ENCODE peak calls at places on chromosomes 16 and 17, in ten cellular contexts. F is CD8-positive, alpha-beta T cell; J is mammary epithelial cell; Q is heart right ventricle; Y is psoas muscle; S is lung; V is adrenal gland; C is fibroblast of lung; K is small intestine; A is CD4-positive, CD25-positive, alpha-beta regulatory T cell. L is an unnamed sample. For H3K36me3, the result is how much of the 10 kb centered on the place peaks cover.

GRCh38 chr17:3400008-3400407 is 1.8 kb upstream of the OR1E1 start:
- DNase-seq in F (no peak), J (no peak), Q (no peak), Y (no peak), S (no peak), V (no peak), C (no peak), K (no peak), A (no peak), L (no peak)

GRCh38 chr16:3188925-3189825 is 1.2 kb downstream of the OR1F1 start:
- DNase-seq in F (no peak), J (peak), Q (no peak), Y (no peak), S (no peak), V (no peak), C (peak), K (no peak), A (no peak), L (no peak)

GRCh38 chr17:50630524-50631194 is 4.0 kb upstream of the ABCC3 start:
- DNase-seq in F (peak), J (peak), Q (peak), Y (no peak), S (peak), V (peak), C (no peak), K (peak), A (peak), L (no peak)

GRCh38 chr17:794876-795275 is 12.7 kb downstream of the MRM3 start:
- DNase-seq in F (peak), J (peak), Q (peak), Y (peak), S (peak), V (peak), C (peak), K (peak), A (peak), L (peak)

GRCh38 chr17:10018461-10018891 is 113.4 kb upstream of the RCVRN start:
- DNase-seq in F (no peak), J (no peak), Q (no peak), Y (no peak), S (no peak), V (no peak), C (no peak), K (no peak), A (no peak), L (no peak)

GRCh38 chr17:70006159-70006558 is 68.9 kb upstream of the KCNJ16 start:
- DNase-seq in F (no peak), J (no peak), Q (no peak), Y (no peak), S (no peak), V (no peak), C (peak), K (no peak), A (no peak), L (no peak)

GRCh38 chr17:44002141-44002848 is 2.1 kb upstream of the NAGS start:
- DNase-seq in F (no peak), J (peak), Q (no peak), Y (no peak), S (no peak), V (no peak), C (peak), K (no peak), A (no peak), L (no peak)

GRCh38 chr16:85232369-85233142 is 120.3 kb upstream of the CIBAR2 start:
- DNase-seq in F (no peak), J (no peak), Q (no peak), Y (no peak), S (no peak), V (no peak), C (no peak), K (no peak), A (no peak), L (no peak)

GRCh38 chr17:6487243-6488007 is 43.2 kb downstream of the PIMREG start:
- DNase-seq in F (no peak), J (no peak), Q (no peak), Y (no peak), S (no peak), V (no peak), C (no peak), K (no peak), A (no peak), L (no peak)

GRCh38 chr17:61619953-61620352 is 28.9 kb upstream of the NACA2 start:
- DNase-seq in F (no peak), J (no peak), Q (no peak), Y (no peak), S (no peak), V (no peak), C (no peak), K (no peak), A (no peak), L (no peak)

GRCh38 chr16:66712512-66712911 is 16.0 kb upstream of the CMTM4 start:
- DNase-seq in F (no peak), J (no peak), Q (no peak), Y (no peak), S (no peak), V (no peak), C (no peak), K (no peak), A (no peak), L (no peak)

GRCh38 chr17:30449480-30449879 is 27.7 kb upstream of the GOSR1 start:
- DNase-seq in F (no peak), J (no peak), Q (peak), Y (no peak), S (no peak), V (no peak), C (peak), K (no peak), A (no peak), L (no peak)

GRCh38 chr17:14058051-14058450 is 11.3 kb upstream of the COX10 start:
- DNase-seq in F (no peak), J (no peak), Q (no peak), Y (no peak), S (no peak), V (no peak), C (peak), K (no peak), A (no peak), L (no peak)

GRCh38 chr17:11240841-11241610 is at the start of gene SHISA6:
- DNase-seq in F (no peak), J (no peak), Q (no peak), Y (peak), S (no peak), V (no peak), C (no peak), K (no peak), A (no peak), L (no peak)

GRCh38 chr17:10234033-10234432 is 35.6 kb upstream of the GAS7 start:
- DNase-seq in F (no peak), J (no peak), Q (no peak), Y (no peak), S (no peak), V (no peak), C (no peak), K (no peak), A (no peak), L (no peak)

GRCh38 chr16:54361813-54362212 is 75.2 kb upstream of the IRX3 start:
- DNase-seq in F (no peak), J (no peak), Q (no peak), Y (no peak), S (no peak), V (no peak), C (no peak), K (no peak), A (no peak), L (no peak)

GRCh38 chr17:77857306-77857555 is 101.3 kb upstream of the TNRC6C start:
- DNase-seq in F (no peak), J (no peak), Q (no peak), Y (no peak), S (no peak), V (no peak), C (no peak), K (no peak), A (no peak), L (no peak)

GRCh38 chr17:75178453-75178852 is 4.3 kb downstream of the SUMO2 start:
- DNase-seq in F (peak), J (no peak), Q (no peak), Y (no peak), S (no peak), V (no peak), C (no peak), K (no peak), A (no peak), L (no peak)

GRCh38 chr16:29011112-29011511 is 26.3 kb downstream of the LAT start:
- DNase-seq in F (no peak), J (no peak), Q (no peak), Y (no peak), S (no peak), V (no peak), C (no peak), K (no peak), A (no peak), L (no peak)

GRCh38 chr16:48194828-48195566 is 39.2 kb upstream of the ABCC12 start:
- DNase-seq in F (no peak), J (peak), Q (no peak), Y (no peak), S (no peak), V (no peak), C (peak), K (peak), A (no peak), L (no peak)

GRCh38 chr16:85894266-85894665 is 4.7 kb upstream of the IRF8 start:
- DNase-seq in F (no peak), J (no peak), Q (no peak), Y (no peak), S (no peak), V (no peak), C (no peak), K (peak), A (no peak), L (no peak)

GRCh38 chr16:66898207-66898606 is 17.9 kb downstream of the PDP2 start:
- DNase-seq in F (no peak), J (no peak), Q (no peak), Y (no peak), S (no peak), V (peak), C (peak), K (no peak), A (no peak), L (no peak)

GRCh38 chr16:19524866-19525723 is 1.4 kb downstream of the CCP110 start:
- DNase-seq in F (no peak), J (peak), Q (no peak), Y (no peak), S (no peak), V (no peak), C (peak), K (no peak), A (no peak), L (no peak)

GRCh38 chr16:60648260-60648659 is 1388.0 kb downstream of the CDH8 start:
- DNase-seq in F (no peak), J (peak), Q (no peak), Y (no peak), S (no peak), V (no peak), C (peak), K (no peak), A (no peak), L (no peak)

DNA sequence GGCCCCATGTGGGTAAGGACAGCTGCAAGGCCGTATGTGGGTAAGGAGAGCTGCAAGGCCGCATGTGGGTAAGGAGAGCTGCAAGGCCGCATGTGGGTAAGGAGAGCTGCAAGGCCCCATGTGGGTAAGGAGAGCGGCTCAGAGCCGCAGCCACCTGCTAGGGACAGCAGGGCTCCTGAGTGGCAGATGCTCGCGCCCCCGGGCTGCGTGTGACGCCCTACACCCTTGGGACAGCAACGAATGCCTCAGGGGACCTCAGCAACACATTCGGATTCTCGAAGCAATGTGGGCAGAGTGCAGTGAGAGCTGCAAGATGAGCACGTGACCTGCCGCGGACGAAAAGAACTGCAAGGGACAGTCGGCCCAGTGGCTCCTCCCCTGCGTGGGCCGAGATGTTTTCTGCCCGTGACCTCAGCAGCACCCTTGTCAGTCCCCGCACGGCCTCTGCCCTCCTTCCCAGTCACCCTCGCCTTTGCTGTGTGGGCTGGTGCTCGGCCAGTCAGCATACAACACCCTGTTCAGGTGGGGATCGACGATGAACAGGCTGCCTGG is 9.6 kb upstream of the SLC38A8 start:
- DNase-seq in F (no peak), J (no peak), Q (no peak), Y (no peak), S (no peak), V (no peak), C (no peak), K (no peak), A (no peak), L (no peak)
- H3K36me3 ChIP-seq in F (under half), J (under half), Q (half or more), Y (half or more), S (under half), V (under half), C (under half), K (under half), A (half or more), L (half or more)

DNA sequence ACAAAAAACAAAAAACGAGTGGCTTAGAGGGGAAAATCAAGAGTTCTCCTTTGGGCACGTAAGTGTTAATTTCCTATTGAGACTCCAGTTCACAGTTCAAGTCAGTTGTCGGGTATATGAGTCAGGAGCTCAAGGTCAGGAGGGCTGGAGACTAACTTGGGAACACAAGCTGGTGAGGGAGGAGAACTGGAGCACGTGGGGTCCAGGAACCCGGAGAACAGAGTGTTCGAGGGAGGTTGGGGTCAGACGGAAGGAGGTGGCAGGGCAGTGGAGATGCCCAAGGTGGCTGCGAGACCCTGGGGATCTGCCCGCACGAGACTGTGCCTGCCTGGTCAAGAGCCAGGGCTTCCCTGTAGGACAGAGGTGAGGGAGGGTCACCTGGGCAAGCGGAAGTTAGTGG is 12.0 kb downstream of the ALDH3A1 start:
- DNase-seq in F (no peak), J (no peak), Q (no peak), Y (no peak), S (no peak), V (no peak), C (no peak), K (peak), A (no peak), L (no peak)
- H3K36me3 ChIP-seq in F (under half), J (under half), Q (under half), Y (under half), S (under half), V (under half), C (under half), K (under half), A (under half), L (under half)

GRCh38 chr16:23479138-23479537 is 26.1 kb upstream of the COG7 start:
- DNase-seq in F (no peak), J (no peak), Q (no peak), Y (no peak), S (no peak), V (no peak), C (no peak), K (no peak), A (no peak), L (no peak)
- H3K36me3 ChIP-seq in F (under half), J (under half), Q (half or more), Y (half or more), S (under half), V (half or more), C (under half), K (under half), A (half or more), L (half or more)

DNA sequence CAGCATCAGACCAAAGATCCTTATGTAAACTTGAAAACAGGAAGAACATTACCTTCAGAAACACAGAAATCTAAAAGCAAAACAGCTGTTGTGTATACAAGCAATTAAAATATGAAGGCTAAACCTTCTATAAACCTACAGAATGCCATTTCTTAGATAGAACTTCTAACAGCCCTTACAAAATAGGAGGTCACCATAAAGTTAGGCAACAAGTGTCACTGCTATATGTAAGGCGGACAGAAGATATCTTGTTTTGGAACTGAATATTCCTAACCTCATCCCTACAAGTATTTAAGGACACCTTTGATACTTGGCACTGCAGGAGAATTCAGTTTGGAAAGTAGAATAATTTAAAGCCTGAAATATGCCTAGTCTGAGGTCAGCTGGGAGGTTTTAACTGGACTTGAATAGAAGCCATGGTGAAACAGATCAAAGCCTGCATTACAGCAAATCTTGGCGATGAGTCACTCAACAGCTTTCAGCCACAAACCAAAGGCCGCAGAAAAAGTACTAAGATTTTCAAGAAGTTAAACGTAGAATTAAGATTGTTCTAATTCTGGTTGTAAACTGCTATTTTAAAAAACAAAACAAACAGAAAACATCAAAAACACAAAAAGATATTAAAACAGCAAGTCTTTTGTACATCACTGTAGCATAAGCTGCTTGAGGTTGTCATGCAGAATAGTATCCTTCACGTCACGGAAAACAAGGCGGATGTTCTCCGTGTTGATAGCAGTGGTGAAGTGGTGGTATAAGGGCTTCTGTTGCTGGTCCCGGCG is 42.7 kb downstream of the GNA13 start:
- DNase-seq in F (peak), J (peak), Q (no peak), Y (no peak), S (no peak), V (no peak), C (peak), K (no peak), A (no peak), L (no peak)
- H3K36me3 ChIP-seq in F (under half), J (under half), Q (half or more), Y (under half), S (under half), V (under half), C (under half), K (under half), A (under half), L (under half)

GRCh38 chr17:40097087-40097486 is 3.3 kb downstream of the NR1D1 start:
- DNase-seq in F (no peak), J (no peak), Q (no peak), Y (no peak), S (no peak), V (peak), C (no peak), K (no peak), A (no peak), L (no peak)
- H3K36me3 ChIP-seq in F (under half), J (under half), Q (half or more), Y (half or more), S (under half), V (half or more), C (under half), K (under half), A (under half), L (half or more)

DNA sequence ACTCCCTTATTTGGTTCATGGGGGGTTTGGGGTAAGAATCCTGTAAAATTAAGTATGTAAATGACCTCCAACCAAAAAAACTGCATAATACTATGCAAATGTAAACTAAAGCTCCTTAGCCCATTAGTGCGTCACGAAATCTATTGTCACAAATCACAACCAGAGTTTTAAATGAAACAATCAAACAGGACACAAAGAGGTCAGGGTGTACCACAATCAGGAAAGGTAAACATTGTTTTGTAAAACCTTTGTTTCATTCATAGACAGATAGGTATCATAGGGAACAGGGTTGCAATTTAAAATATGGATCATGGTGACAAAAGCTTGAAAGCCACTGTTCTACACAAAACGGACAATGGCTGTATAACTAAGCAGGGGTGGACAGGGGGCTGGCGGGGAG is 61.0 kb downstream of the ARHGAP17 start:
- DNase-seq in F (no peak), J (no peak), Q (no peak), Y (no peak), S (no peak), V (no peak), C (no peak), K (no peak), A (no peak), L (no peak)
- H3K36me3 ChIP-seq in F (under half), J (under half), Q (half or more), Y (half or more), S (half or more), V (half or more), C (under half), K (under half), A (half or more), L (half or more)

GRCh38 chr16:89114159-89114981 is 20.7 kb downstream of the ACSF3 start:
- DNase-seq in F (peak), J (no peak), Q (no peak), Y (peak), S (no peak), V (no peak), C (peak), K (no peak), A (no peak), L (no peak)
- H3K36me3 ChIP-seq in F (under half), J (under half), Q (half or more), Y (half or more), S (under half), V (half or more), C (under half), K (under half), A (under half), L (half or more)

DNA sequence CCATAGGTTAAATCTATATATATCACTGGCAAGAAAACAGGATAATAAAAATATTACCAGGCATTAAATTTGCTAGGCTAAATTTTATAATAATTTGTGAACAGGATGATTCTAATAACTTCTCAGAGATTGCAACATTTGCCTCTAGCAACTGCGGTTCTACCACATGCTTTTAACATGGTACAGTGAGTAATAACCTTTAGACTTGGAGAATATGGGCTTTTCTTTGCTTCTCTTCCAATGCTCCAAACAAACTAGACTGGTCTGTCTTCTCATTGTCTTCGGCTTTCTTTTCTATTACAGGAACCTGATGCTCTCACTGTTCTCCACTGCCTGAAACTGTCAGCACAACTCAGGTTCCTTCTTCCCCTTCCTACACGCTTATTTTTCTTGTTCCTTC is 80.6 kb downstream of the CA4 start:
- DNase-seq in F (no peak), J (peak), Q (no peak), Y (no peak), S (no peak), V (no peak), C (no peak), K (no peak), A (no peak), L (no peak)
- H3K36me3 ChIP-seq in F (under half), J (under half), Q (under half), Y (under half), S (under half), V (under half), C (under half), K (under half), A (under half), L (under half)

GRCh38 chr17:42844271-42844670 is at the start of gene AOC2:
- DNase-seq in F (no peak), J (no peak), Q (no peak), Y (no peak), S (no peak), V (no peak), C (no peak), K (no peak), A (no peak), L (no peak)
- H3K36me3 ChIP-seq in F (under half), J (under half), Q (under half), Y (half or more), S (under half), V (half or more), C (under half), K (under half), A (half or more), L (under half)

L was measured in esophagus muscularis mucosa.